ENCODE peak calls at places on chromosome 13, in eight cellular contexts. One of them, this sample, is unnamed.
A peak's percentile ranks its signal among the peaks of the same experiment; 100 is the strongest.

GRCh38 chr13:38900188-38900587 is 90.4 kb downstream of the STOML3 start:
- DNase-seq in CD4-positive, alpha-beta T cell: no peak
- DNase-seq in cardiac fibroblast: no peak
- DNase-seq in PC-3: no peak
- DNase-seq in Calu3: no peak
- DNase-seq in bronchial epithelial cell: no peak
- DNase-seq in brain microvascular endothelial cell: no peak
- DNase-seq in AG04449: no peak
- DNase-seq in this sample: peak; percentile 11

GRCh38 chr13:44313674-44314073 is 60.0 kb upstream of the SERP2 start:
- DNase-seq in CD4-positive, alpha-beta T cell: no peak
- DNase-seq in Calu3: peak; percentile 6
- DNase-seq in brain microvascular endothelial cell: peak; percentile 87
- DNase-seq in bronchial epithelial cell: peak; percentile 99
- DNase-seq in AG04449: no peak
- DNase-seq in cardiac fibroblast: peak; percentile 46
- DNase-seq in PC-3: peak; percentile 86
- DNase-seq in this sample: peak; percentile 77

GRCh38 chr13:108606424-108606823 is 23.0 kb upstream of the MYO16 start:
- DNase-seq in brain microvascular endothelial cell: no peak
- DNase-seq in bronchial epithelial cell: no peak
- DNase-seq in CD4-positive, alpha-beta T cell: no peak
- DNase-seq in Calu3: no peak
- DNase-seq in AG04449: no peak
- DNase-seq in cardiac fibroblast: no peak
- DNase-seq in PC-3: no peak
- DNase-seq in this sample: no peak

GRCh38 chr13:34347784-34348573 is 530.0 kb downstream of the RFC3 start:
- DNase-seq in bronchial epithelial cell: peak; percentile 83
- DNase-seq in PC-3: peak; percentile 92
- DNase-seq in AG04449: no peak
- DNase-seq in cardiac fibroblast: no peak
- DNase-seq in brain microvascular endothelial cell: no peak
- DNase-seq in Calu3: peak; percentile 47
- DNase-seq in CD4-positive, alpha-beta T cell: no peak
- DNase-seq in this sample: no peak

GRCh38 chr13:99542788-99543406 is 41.6 kb downstream of the TM9SF2 start:
- DNase-seq in PC-3: no peak
- DNase-seq in cardiac fibroblast: no peak
- DNase-seq in brain microvascular endothelial cell: no peak
- DNase-seq in CD4-positive, alpha-beta T cell: peak; percentile 13
- DNase-seq in bronchial epithelial cell: no peak
- DNase-seq in AG04449: no peak
- DNase-seq in Calu3: no peak
- DNase-seq in this sample: no peak

GRCh38 chr13:80923907-80924306 is 583.0 kb upstream of the SPRY2 start:
- DNase-seq in cardiac fibroblast: peak; percentile 31
- DNase-seq in Calu3: no peak
- DNase-seq in AG04449: no peak
- DNase-seq in bronchial epithelial cell: peak; percentile 30
- DNase-seq in PC-3: no peak
- DNase-seq in brain microvascular endothelial cell: no peak
- DNase-seq in CD4-positive, alpha-beta T cell: no peak
- DNase-seq in this sample: no peak

GRCh38 chr13:81487151-81487550 is 1146.2 kb upstream of the SPRY2 start:
- DNase-seq in Calu3: peak; percentile 0
- DNase-seq in brain microvascular endothelial cell: peak; percentile 0
- DNase-seq in AG04449: no peak
- DNase-seq in bronchial epithelial cell: peak; percentile 63
- DNase-seq in cardiac fibroblast: peak; percentile 6
- DNase-seq in PC-3: peak; percentile 61
- DNase-seq in CD4-positive, alpha-beta T cell: no peak
- DNase-seq in this sample: peak; percentile 60

GRCh38 chr13:44146162-44146561 is 227.5 kb upstream of the SERP2 start:
- DNase-seq in AG04449: no peak
- DNase-seq in PC-3: no peak
- DNase-seq in cardiac fibroblast: no peak
- DNase-seq in CD4-positive, alpha-beta T cell: no peak
- DNase-seq in brain microvascular endothelial cell: no peak
- DNase-seq in Calu3: no peak
- DNase-seq in bronchial epithelial cell: no peak
- DNase-seq in this sample: no peak

GRCh38 chr13:93834051-93834450 is 607.4 kb downstream of the GPC6 start:
- DNase-seq in CD4-positive, alpha-beta T cell: no peak
- DNase-seq in Calu3: no peak
- DNase-seq in PC-3: no peak
- DNase-seq in AG04449: no peak
- DNase-seq in bronchial epithelial cell: no peak
- DNase-seq in brain microvascular endothelial cell: no peak
- DNase-seq in cardiac fibroblast: no peak
- DNase-seq in this sample: no peak

GRCh38 chr13:112783135-112783945 is 93.5 kb downstream of the ATP11A start:
- DNase-seq in brain microvascular endothelial cell: peak; percentile 57
- DNase-seq in bronchial epithelial cell: no peak
- DNase-seq in CD4-positive, alpha-beta T cell: no peak
- DNase-seq in PC-3: no peak
- DNase-seq in cardiac fibroblast: peak; percentile 51
- DNase-seq in AG04449: no peak
- DNase-seq in Calu3: no peak
- DNase-seq in this sample: no peak

GRCh38 chr13:34941835-34942731 is at the start of gene NBEA:
- DNase-seq in cardiac fibroblast: peak; percentile 70
- DNase-seq in Calu3: peak; percentile 91
- DNase-seq in AG04449: no peak
- DNase-seq in brain microvascular endothelial cell: peak; percentile 19
- DNase-seq in CD4-positive, alpha-beta T cell: peak; percentile 78
- DNase-seq in bronchial epithelial cell: peak; percentile 13
- DNase-seq in PC-3: peak; percentile 74
- DNase-seq in this sample: peak; percentile 7

GRCh38 chr13:110479648-110480047 is 81.9 kb downstream of the RAB20 start:
- DNase-seq in CD4-positive, alpha-beta T cell: no peak
- DNase-seq in AG04449: no peak
- DNase-seq in brain microvascular endothelial cell: no peak
- DNase-seq in cardiac fibroblast: no peak
- DNase-seq in Calu3: no peak
- DNase-seq in bronchial epithelial cell: no peak
- DNase-seq in PC-3: no peak
- DNase-seq in this sample: no peak

GRCh38 chr13:19862511-19863313 is 737 bp downstream of the ZMYM5 start:
- DNase-seq in CD4-positive, alpha-beta T cell: peak; percentile 18
- DNase-seq in AG04449: no peak
- DNase-seq in brain microvascular endothelial cell: peak; percentile 1
- DNase-seq in PC-3: peak; percentile 27
- DNase-seq in bronchial epithelial cell: peak; percentile 30
- DNase-seq in cardiac fibroblast: peak; percentile 25
- DNase-seq in Calu3: peak; percentile 15
- DNase-seq in this sample: peak; percentile 69

GRCh38 chr13:49429061-49429460 is 14.8 kb downstream of the CAB39L start:
- DNase-seq in cardiac fibroblast: no peak
- DNase-seq in AG04449: no peak
- DNase-seq in brain microvascular endothelial cell: no peak
- DNase-seq in Calu3: no peak
- DNase-seq in bronchial epithelial cell: no peak
- DNase-seq in CD4-positive, alpha-beta T cell: no peak
- DNase-seq in PC-3: no peak
- DNase-seq in this sample: no peak

GRCh38 chr13:71320452-71320851 is 546.6 kb downstream of the DACH1 start:
- DNase-seq in brain microvascular endothelial cell: peak; percentile 19
- DNase-seq in cardiac fibroblast: peak; percentile 61
- DNase-seq in CD4-positive, alpha-beta T cell: no peak
- DNase-seq in Calu3: peak; percentile 3
- DNase-seq in AG04449: no peak
- DNase-seq in bronchial epithelial cell: peak; percentile 35
- DNase-seq in PC-3: peak; percentile 38
- DNase-seq in this sample: peak; percentile 66

GRCh38 chr13:72530471-72530870 is 197.0 kb downstream of the MZT1 start:
- DNase-seq in PC-3: peak; percentile 52
- DNase-seq in CD4-positive, alpha-beta T cell: no peak
- DNase-seq in brain microvascular endothelial cell: peak; percentile 83
- DNase-seq in AG04449: peak; percentile 45
- DNase-seq in Calu3: no peak
- DNase-seq in bronchial epithelial cell: peak; percentile 31
- DNase-seq in cardiac fibroblast: no peak
- DNase-seq in this sample: no peak

GRCh38 chr13:100149389-100149788 is 60.5 kb downstream of the PCCA start:
- DNase-seq in bronchial epithelial cell: no peak
- DNase-seq in Calu3: no peak
- DNase-seq in PC-3: no peak
- DNase-seq in AG04449: no peak
- DNase-seq in brain microvascular endothelial cell: no peak
- DNase-seq in cardiac fibroblast: no peak
- DNase-seq in CD4-positive, alpha-beta T cell: no peak
- DNase-seq in this sample: no peak

GRCh38 chr13:113542751-113543424 is 41.7 kb upstream of the TFDP1 start:
- DNase-seq in cardiac fibroblast: no peak
- DNase-seq in brain microvascular endothelial cell: no peak
- DNase-seq in PC-3: no peak
- DNase-seq in CD4-positive, alpha-beta T cell: no peak
- DNase-seq in Calu3: no peak
- DNase-seq in bronchial epithelial cell: no peak
- DNase-seq in AG04449: no peak
- DNase-seq in this sample: no peak

GRCh38 chr13:113157929-113158747 is at the start of gene PROZ:
- DNase-seq in Calu3: no peak
- DNase-seq in cardiac fibroblast: no peak
- DNase-seq in bronchial epithelial cell: no peak
- DNase-seq in AG04449: no peak
- DNase-seq in brain microvascular endothelial cell: no peak
- DNase-seq in PC-3: no peak
- DNase-seq in CD4-positive, alpha-beta T cell: no peak
- DNase-seq in this sample: no peak

GRCh38 chr13:102724923-102725322 is 30.1 kb upstream of the METTL21C start:
- DNase-seq in brain microvascular endothelial cell: peak; percentile 54
- DNase-seq in AG04449: peak; percentile 23
- DNase-seq in bronchial epithelial cell: peak; percentile 97
- DNase-seq in Calu3: peak; percentile 2
- DNase-seq in cardiac fibroblast: peak; percentile 75
- DNase-seq in PC-3: peak; percentile 56
- DNase-seq in CD4-positive, alpha-beta T cell: no peak
- DNase-seq in this sample: peak; percentile 38

GRCh38 chr13:101346161-101346560 is 70.1 kb downstream of the NALCN start:
- DNase-seq in brain microvascular endothelial cell: peak; percentile 15
- DNase-seq in cardiac fibroblast: no peak
- DNase-seq in PC-3: no peak
- DNase-seq in CD4-positive, alpha-beta T cell: no peak
- DNase-seq in bronchial epithelial cell: no peak
- DNase-seq in Calu3: no peak
- DNase-seq in AG04449: no peak
- DNase-seq in this sample: no peak

GRCh38 chr13:22403144-22403543 is 732.3 kb downstream of the FGF9 start:
- DNase-seq in PC-3: no peak
- DNase-seq in CD4-positive, alpha-beta T cell: no peak
- DNase-seq in Calu3: no peak
- DNase-seq in bronchial epithelial cell: no peak
- DNase-seq in brain microvascular endothelial cell: no peak
- DNase-seq in AG04449: no peak
- DNase-seq in cardiac fibroblast: no peak
- DNase-seq in this sample: no peak
- TF ChIP-seq CTCF in PC-3: no peak
- TF ChIP-seq CTCF in CD4-positive, alpha-beta T cell: no peak
- TF ChIP-seq CTCF in Calu3: no peak
- TF ChIP-seq CTCF in bronchial epithelial cell: no peak
- TF ChIP-seq CTCF in brain microvascular endothelial cell: no peak
- TF ChIP-seq CTCF in AG04449: no peak
- TF ChIP-seq CTCF in cardiac fibroblast: no peak
- TF ChIP-seq CTCF in this sample: no peak

DNA sequence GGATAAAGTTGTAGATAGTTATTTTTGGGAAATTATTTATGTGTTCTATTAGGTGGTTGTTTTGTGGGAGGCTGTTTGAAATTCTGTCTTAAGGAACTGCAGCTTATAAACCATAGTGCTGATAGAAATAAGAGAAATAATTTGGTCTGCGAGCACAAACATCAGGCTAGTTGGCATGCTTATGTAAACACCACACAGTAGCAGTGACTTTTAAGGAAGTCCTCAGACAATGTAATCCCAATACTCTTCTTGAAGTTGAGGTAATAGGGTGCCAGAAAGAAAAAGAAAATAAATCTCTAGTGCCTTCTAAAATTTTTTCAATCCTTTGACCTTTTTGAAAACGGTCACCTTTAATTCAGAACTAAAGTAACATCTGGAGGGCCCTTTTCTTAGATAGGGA is 23.9 kb downstream of the KL start:
- DNase-seq in PC-3: no peak
- DNase-seq in AG04449: no peak
- DNase-seq in Calu3: no peak
- DNase-seq in brain microvascular endothelial cell: no peak
- DNase-seq in CD4-positive, alpha-beta T cell: no peak
- DNase-seq in bronchial epithelial cell: no peak
- DNase-seq in cardiac fibroblast: no peak
- DNase-seq in this sample: no peak
- TF ChIP-seq CTCF in PC-3: no peak
- TF ChIP-seq CTCF in AG04449: no peak
- TF ChIP-seq CTCF in Calu3: no peak
- TF ChIP-seq CTCF in brain microvascular endothelial cell: no peak
- TF ChIP-seq CTCF in CD4-positive, alpha-beta T cell: no peak
- TF ChIP-seq CTCF in bronchial epithelial cell: no peak
- TF ChIP-seq CTCF in cardiac fibroblast: no peak
- TF ChIP-seq CTCF in this sample: no peak

GRCh38 chr13:60379837-60380236 is 17.2 kb upstream of the TDRD3 start:
- DNase-seq in cardiac fibroblast: no peak
- DNase-seq in Calu3: no peak
- DNase-seq in bronchial epithelial cell: no peak
- DNase-seq in CD4-positive, alpha-beta T cell: no peak
- DNase-seq in PC-3: no peak
- DNase-seq in brain microvascular endothelial cell: no peak
- DNase-seq in AG04449: no peak
- DNase-seq in this sample: no peak
- TF ChIP-seq CTCF in cardiac fibroblast: no peak
- TF ChIP-seq CTCF in Calu3: no peak
- TF ChIP-seq CTCF in bronchial epithelial cell: no peak
- TF ChIP-seq CTCF in CD4-positive, alpha-beta T cell: no peak
- TF ChIP-seq CTCF in PC-3: no peak
- TF ChIP-seq CTCF in brain microvascular endothelial cell: peak; percentile 35
- TF ChIP-seq CTCF in AG04449: no peak
- TF ChIP-seq CTCF in this sample: no peak

DNA sequence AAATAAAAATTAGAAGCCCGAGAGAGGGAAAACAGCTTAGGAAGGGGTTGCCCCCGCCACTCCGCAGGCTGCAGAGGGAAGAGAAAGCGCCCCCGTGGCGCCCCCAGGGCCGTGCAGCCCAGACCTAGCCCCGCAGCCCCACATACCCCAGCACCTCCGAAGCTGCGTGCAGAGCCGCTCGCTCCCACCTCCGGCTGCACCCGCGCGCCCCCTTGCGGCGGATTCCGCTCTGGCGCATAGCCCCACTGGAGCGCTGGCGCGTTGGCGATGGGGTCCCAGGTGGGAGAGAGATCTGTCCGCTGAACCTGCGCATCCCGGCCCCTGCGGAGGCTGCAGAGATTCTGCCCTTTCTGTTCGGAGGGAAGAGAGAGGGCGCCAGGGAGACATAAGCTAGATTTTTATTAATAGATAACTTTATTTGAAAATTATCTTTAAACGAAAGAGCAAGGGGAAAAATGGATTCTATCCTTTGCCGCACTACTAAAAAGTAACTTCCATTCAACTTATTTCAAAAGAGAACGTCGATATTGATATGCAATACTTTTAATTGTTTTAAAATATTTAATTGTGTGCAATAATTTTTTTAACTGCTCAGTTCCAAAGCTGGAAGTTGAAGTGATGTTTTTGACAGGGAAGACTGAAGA is 11.7 kb upstream of the CLN5 start:
- DNase-seq in brain microvascular endothelial cell: peak; percentile 37
- DNase-seq in AG04449: no peak
- DNase-seq in CD4-positive, alpha-beta T cell: peak; percentile 84
- DNase-seq in PC-3: peak; percentile 71
- DNase-seq in Calu3: peak; percentile 74
- DNase-seq in cardiac fibroblast: peak; percentile 66
- DNase-seq in bronchial epithelial cell: peak; percentile 21
- DNase-seq in this sample: peak; percentile 76
- TF ChIP-seq CTCF in brain microvascular endothelial cell: peak; percentile 94
- TF ChIP-seq CTCF in AG04449: peak; percentile 100
- TF ChIP-seq CTCF in CD4-positive, alpha-beta T cell: peak; percentile 99
- TF ChIP-seq CTCF in PC-3: peak; percentile 84
- TF ChIP-seq CTCF in Calu3: peak; percentile 49
- TF ChIP-seq CTCF in cardiac fibroblast: peak; percentile 94
- TF ChIP-seq CTCF in bronchial epithelial cell: peak; percentile 98
- TF ChIP-seq CTCF in this sample: peak; percentile 94